ENCODE peak calls at places on chromosomes 6 and 20, in six cellular contexts. E, T, P, Q, R and O are unnamed samples.

GRCh38 chr20:49989234-49990065 is 6.7 kb downstream of the SNAI1 start:
- DNase-seq in E (peak), T (no peak), P (peak), Q (no peak), R (peak), O (no peak)

GRCh38 chr6:90478789-90479602 is 107.9 kb downstream of the MAP3K7 start:
- DNase-seq in E (peak), T (peak), P (peak), Q (peak), R (peak), O (peak)

GRCh38 chr6:137246164-137246563 is 27.0 kb upstream of the IFNGR1 start:
- DNase-seq in E (no peak), T (no peak), P (no peak), Q (no peak), R (no peak), O (no peak)

GRCh38 chr6:153927867-153928266 is 111.2 kb upstream of the OPRM1 start:
- DNase-seq in E (no peak), T (no peak), P (no peak), Q (no peak), R (no peak), O (no peak)

GRCh38 chr6:921400-921799 is 228.5 kb upstream of the EXOC2 start:
- DNase-seq in E (no peak), T (no peak), P (no peak), Q (no peak), R (no peak), O (no peak)

GRCh38 chr6:152462716-152463115 is 174.4 kb downstream of the SYNE1 start:
- DNase-seq in E (no peak), T (no peak), P (peak), Q (no peak), R (no peak), O (no peak)

GRCh38 chr20:62304331-62305148 is 1.7 kb downstream of the ADRM1 start:
- DNase-seq in E (no peak), T (no peak), P (no peak), Q (no peak), R (no peak), O (no peak)

GRCh38 chr20:17654649-17655285 is 27.3 kb downstream of the RRBP1 start:
- DNase-seq in E (peak), T (peak), P (peak), Q (no peak), R (peak), O (peak)

GRCh38 chr20:18835850-18836249 is 22.3 kb downstream of the SCP2D1 start:
- DNase-seq in E (no peak), T (no peak), P (no peak), Q (no peak), R (no peak), O (no peak)

GRCh38 chr6:89818977-89819335 is 638 bp downstream of the MDN1 start:
- DNase-seq in E (peak), T (peak), P (peak), Q (no peak), R (no peak), O (no peak)

GRCh38 chr6:89853068-89853467 is 23.4 kb downstream of the CASP8AP2 start:
- DNase-seq in E (peak), T (no peak), P (peak), Q (no peak), R (peak), O (no peak)

GRCh38 chr6:52877168-52877567 is 32.3 kb downstream of the GSTA3 start:
- DNase-seq in E (peak), T (no peak), P (peak), Q (no peak), R (no peak), O (no peak)

GRCh38 chr6:98458713-98459112 is 375.7 kb upstream of the POU3F2 start:
- DNase-seq in E (no peak), T (no peak), P (no peak), Q (no peak), R (no peak), O (no peak)

GRCh38 chr6:123117145-123117908 is 121.3 kb downstream of the CLVS2 start:
- DNase-seq in E (no peak), T (no peak), P (no peak), Q (no peak), R (no peak), O (no peak)

GRCh38 chr6:41602422-41602743 is 35.9 kb upstream of the MDFI start:
- DNase-seq in E (no peak), T (no peak), P (no peak), Q (no peak), R (no peak), O (no peak)

GRCh38 chr6:13164316-13164715 is 164.0 kb downstream of the TBC1D7 start:
- DNase-seq in E (no peak), T (no peak), P (no peak), Q (no peak), R (no peak), O (no peak)

GRCh38 chr6:42269553-42269952 is 51.9 kb upstream of the MRPS10 start:
- DNase-seq in E (no peak), T (no peak), P (no peak), Q (no peak), R (no peak), O (no peak)

GRCh38 chr6:26543953-26544352 is 5.8 kb downstream of the HMGN4 start:
- DNase-seq in E (peak), T (no peak), P (peak), Q (no peak), R (no peak), O (no peak)

GRCh38 chr6:7727951-7728854 is 2.3 kb downstream of the BMP6 start:
- DNase-seq in E (peak), T (peak), P (no peak), Q (no peak), R (no peak), O (peak)

GRCh38 chr6:7726416-7727149 is 684 bp downstream of the BMP6 start:
- DNase-seq in E (peak), T (peak), P (no peak), Q (no peak), R (no peak), O (peak)

GRCh38 chr6:7725412-7725811 is 487 bp upstream of the BMP6 start:
- DNase-seq in E (no peak), T (no peak), P (no peak), Q (no peak), R (no peak), O (no peak)

GRCh38 chr6:7727150-7727950 is 1.5 kb downstream of the BMP6 start:
- DNase-seq in E (peak), T (peak), P (no peak), Q (no peak), R (no peak), O (peak)

DNA sequence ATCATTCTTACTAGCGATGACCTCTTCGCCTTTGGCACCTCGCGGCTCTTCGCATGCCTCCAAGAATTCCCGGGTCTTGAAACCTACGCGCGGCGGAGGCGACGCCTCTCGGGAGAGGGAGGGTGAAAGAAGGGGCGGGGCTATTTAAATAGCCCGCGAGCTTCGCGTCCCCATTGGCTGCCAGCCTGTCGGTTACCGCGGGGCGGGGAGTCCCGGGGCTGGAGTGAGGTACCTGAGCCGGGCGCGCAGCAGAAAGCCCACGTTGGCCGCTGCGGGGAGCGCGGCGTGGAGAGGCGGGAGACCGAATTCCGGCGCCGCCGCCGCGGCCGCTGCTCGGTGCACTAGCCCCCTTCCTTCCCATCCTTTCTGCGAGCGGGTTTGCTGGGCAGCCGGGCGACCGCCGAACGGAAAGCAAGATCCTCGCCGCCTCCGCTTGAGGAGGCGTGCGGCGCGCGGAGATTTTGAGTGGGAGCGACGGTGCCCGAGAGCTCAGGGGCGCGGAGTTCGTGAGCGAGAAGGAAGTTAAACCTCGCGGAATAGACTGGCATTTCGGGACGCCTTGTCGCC is at the start of gene BMP6:
- DNase-seq in E (peak), T (peak), P (peak), Q (peak), R (peak), O (peak)
- H4K91ac ChIP-seq in E (no peak), T (no peak), P (no peak), Q (no peak), R (no peak), O (no peak)

DNA sequence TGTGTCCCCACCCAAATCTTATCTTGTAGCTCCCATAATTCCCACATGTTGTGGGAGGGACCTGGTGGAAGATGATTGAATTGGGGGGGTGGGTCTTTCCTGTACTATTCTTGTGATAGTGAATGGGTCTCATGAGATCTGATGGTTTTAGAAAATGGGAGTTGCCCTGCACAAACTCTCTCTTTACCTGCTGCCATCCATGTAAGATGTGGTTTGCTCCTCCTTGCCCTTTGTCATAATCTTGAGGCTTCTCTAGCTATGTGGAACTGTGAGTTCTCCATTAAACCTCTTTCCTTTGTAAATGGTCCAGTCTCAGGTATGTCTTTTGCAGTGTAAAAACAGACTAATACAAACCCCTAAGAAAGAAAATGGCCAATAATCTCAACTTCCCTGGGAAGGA is 16.1 kb upstream of the SRPK1 start:
- DNase-seq in E (no peak), T (no peak), P (no peak), Q (no peak), R (no peak), O (no peak)
- H4K91ac ChIP-seq in E (no peak), T (no peak), P (no peak), Q (no peak), R (no peak), O (no peak)

GRCh38 chr6:115691433-115691832 is 369.3 kb downstream of the FRK start:
- DNase-seq in E (no peak), T (no peak), P (no peak), Q (no peak), R (no peak), O (no peak)
- H4K91ac ChIP-seq in E (no peak), T (no peak), P (no peak), Q (no peak), R (no peak), O (no peak)

GRCh38 chr6:135209803-135210202 is 28.7 kb downstream of the MYB start:
- DNase-seq in E (no peak), T (no peak), P (no peak), Q (no peak), R (peak), O (no peak)
- H4K91ac ChIP-seq in E (no peak), T (no peak), P (no peak), Q (no peak), R (no peak), O (no peak)

GRCh38 chr6:36442083-36442670 is 477 bp downstream of the PXT1 start:
- DNase-seq in E (no peak), T (no peak), P (no peak), Q (no peak), R (no peak), O (no peak)
- H4K91ac ChIP-seq in E (peak), T (no peak), P (peak), Q (peak), R (peak), O (no peak)

DNA sequence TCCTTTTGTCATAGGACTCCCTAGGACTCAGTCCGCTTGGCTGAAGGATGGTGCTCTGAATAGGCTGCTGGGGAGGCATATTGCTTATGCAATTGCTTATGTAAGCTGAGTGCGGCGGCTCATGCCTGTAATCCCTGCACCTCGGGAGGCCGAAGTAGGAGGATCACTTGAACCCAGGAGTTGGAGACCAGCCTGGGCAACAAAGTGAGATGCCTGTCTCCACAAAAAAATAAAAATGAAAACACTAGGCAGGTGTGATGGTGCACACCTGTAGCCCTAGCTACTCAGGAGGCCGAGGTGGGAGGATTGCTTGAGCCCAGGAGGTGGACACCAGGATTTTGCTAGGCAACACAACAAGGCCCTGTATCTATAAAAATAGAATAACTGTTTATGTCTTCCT is 81.3 kb downstream of the EYA2 start:
- DNase-seq in E (no peak), T (no peak), P (no peak), Q (no peak), R (no peak), O (no peak)
- H4K91ac ChIP-seq in E (no peak), T (no peak), P (no peak), Q (no peak), R (no peak), O (no peak)

GRCh38 chr20:661474-662288 is 8.7 kb upstream of the SRXN1 start:
- DNase-seq in E (no peak), T (no peak), P (no peak), Q (no peak), R (no peak), O (peak)

GRCh38 chr20:655730-656624 is 3.0 kb upstream of the SRXN1 start:
- DNase-seq in E (no peak), T (no peak), P (no peak), Q (no peak), R (no peak), O (no peak)

GRCh38 chr20:658731-659291 is 5.8 kb upstream of the SRXN1 start:
- DNase-seq in E (no peak), T (no peak), P (no peak), Q (no peak), R (no peak), O (no peak)

GRCh38 chr20:654427-654770 is 1.4 kb upstream of the SRXN1 start:
- DNase-seq in E (no peak), T (no peak), P (no peak), Q (no peak), R (no peak), O (no peak)

GRCh38 chr20:658202-658601 is 5.2 kb upstream of the SRXN1 start:
- DNase-seq in E (no peak), T (no peak), P (no peak), Q (no peak), R (no peak), O (no peak)
- H4K91ac ChIP-seq in E (no peak), T (no peak), P (no peak), Q (peak), R (no peak), O (peak)

DNA sequence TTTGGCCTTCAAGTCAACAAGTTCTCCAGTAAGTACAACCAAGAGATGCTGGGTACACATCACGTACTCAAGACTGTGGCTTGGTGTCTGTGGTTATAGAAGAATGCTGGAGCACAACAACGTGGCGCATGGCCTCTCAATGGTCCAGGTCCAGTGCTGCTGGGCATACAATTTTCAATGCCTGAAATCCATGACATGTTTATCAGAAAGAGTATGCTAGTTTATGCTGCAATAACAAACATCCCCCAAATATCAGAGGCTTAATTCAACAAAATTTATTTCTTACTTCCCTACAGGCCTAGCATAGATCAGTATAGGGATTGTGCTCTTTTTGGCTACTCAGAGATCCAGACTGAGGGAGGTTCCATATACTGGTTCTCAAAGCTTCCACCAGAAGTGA is 33.2 kb upstream of the KIF16B start:
- DNase-seq in E (no peak), T (no peak), P (no peak), Q (no peak), R (no peak), O (no peak)
- H4K91ac ChIP-seq in E (no peak), T (no peak), P (no peak), Q (no peak), R (no peak), O (no peak)

GRCh38 chr6:147167009-147167408 is 37.2 kb upstream of the STXBP5 start:
- DNase-seq in E (no peak), T (no peak), P (peak), Q (no peak), R (no peak), O (no peak)

GRCh38 chr6:147170269-147170668 is 33.9 kb upstream of the STXBP5 start:
- DNase-seq in E (peak), T (no peak), P (peak), Q (no peak), R (peak), O (no peak)

GRCh38 chr6:147166360-147166944 is 37.8 kb upstream of the STXBP5 start:
- DNase-seq in E (peak), T (no peak), P (peak), Q (no peak), R (no peak), O (no peak)

GRCh38 chr6:147167576-147168461 is 36.4 kb upstream of the STXBP5 start:
- DNase-seq in E (no peak), T (no peak), P (no peak), Q (no peak), R (no peak), O (no peak)

GRCh38 chr6:147169529-147169928 is 34.7 kb upstream of the STXBP5 start:
- DNase-seq in E (no peak), T (no peak), P (no peak), Q (no peak), R (peak), O (no peak)
- H4K91ac ChIP-seq in E (no peak), T (no peak), P (peak), Q (no peak), R (no peak), O (no peak)